ENCODE peak calls at places on chromosomes 12 and 14, in six cellular contexts. Y is stimulated activated CD8-positive, alpha-beta memory T cell treated with anti-CD3 and anti-CD28 coated beads, Interleukin-15, amount 100 ng/mL, for 48 hours; O is T-helper 2 cell treated with Interferon-gamma antibody and Interleukin-4, amounts not matched to agents 5 μg/mL and 100 μg/mL, for 36 hours; U is NCI-H1092 treated with DMSO at 0.1 percent for 48 hours; B is AG09319; A is retina. D is an unnamed sample.

GRCh38 chr14:105340821-105341408 is 26.4 kb downstream of the PACS2 start:
- DNase-seq in Y (no peak), O (no peak), U (no peak), B (no peak), A (no peak), D (no peak)

GRCh38 chr14:54344445-54344844 is 52.4 kb upstream of the CDKN3 start:
- DNase-seq in Y (no peak), O (no peak), U (no peak), B (no peak), A (no peak), D (no peak)

GRCh38 chr12:119770146-119770545 is 102.2 kb downstream of the PRKAB1 start:
- DNase-seq in Y (no peak), O (no peak), U (no peak), B (no peak), A (no peak), D (no peak)

GRCh38 chr12:4762773-4763172 is 42.6 kb downstream of the GALNT8 start:
- DNase-seq in Y (no peak), O (no peak), U (no peak), B (no peak), A (no peak), D (no peak)

GRCh38 chr12:45644521-45644920 is 85.0 kb upstream of the ARID2 start:
- DNase-seq in Y (no peak), O (no peak), U (no peak), B (no peak), A (no peak), D (no peak)

GRCh38 chr12:6829532-6830220 is 1.5 kb downstream of the P3H3 start:
- DNase-seq in Y (no peak), O (no peak), U (peak), B (no peak), A (no peak), D (no peak)

GRCh38 chr12:113462117-113462774 is 9.4 kb downstream of the LHX5 start:
- DNase-seq in Y (peak), O (peak), U (peak), B (peak), A (peak), D (peak)

GRCh38 chr14:64185184-64185583 is 109.0 kb downstream of the ESR2 start:
- DNase-seq in Y (no peak), O (no peak), U (no peak), B (no peak), A (no peak), D (no peak)

GRCh38 chr12:125882141-125882540 is 816.9 kb downstream of the AACS start:
- DNase-seq in Y (no peak), O (no peak), U (no peak), B (no peak), A (peak), D (no peak)

GRCh38 chr12:101841069-101841468 is 10.3 kb upstream of the GNPTAB start:
- DNase-seq in Y (no peak), O (no peak), U (no peak), B (no peak), A (no peak), D (no peak)